ENCODE peak calls at places on chromosomes 2 and 18, in five cellular contexts. P is H9, E is foreskin keratinocyte, Y is neural progenitor cell, Q is mammary epithelial cell. U is an unnamed sample.

GRCh38 chr2:155111070-155111469 is 412.6 kb downstream of the KCNJ3 start:
- DNase-seq in E (no peak), P (no peak), Y (no peak), Q (no peak), U (no peak)

GRCh38 chr18:73038336-73038735 is 170.5 kb upstream of the NETO1 start:
- DNase-seq in P (no peak), Y (no peak), E (no peak), Q (no peak), U (no peak)

GRCh38 chr18:3367491-3368091 is 82.4 kb upstream of the TGIF1 start:
- DNase-seq in P (no peak), Y (no peak), E (peak; percentile 60), Q (peak; percentile 77), U (no peak)

GRCh38 chr18:24514439-24514838 is 54.0 kb downstream of the HRH4 start:
- DNase-seq in P (peak; percentile 50), Q (peak; percentile 81), E (peak; percentile 77), Y (peak; percentile 52), U (peak; percentile 28)

GRCh38 chr2:54767921-54768320 is 44.5 kb downstream of the EML6 start:
- DNase-seq in Y (no peak), Q (peak; percentile 82), E (peak; percentile 93), P (no peak), U (no peak)

GRCh38 chr18:74609535-74609934 is 11.9 kb downstream of the ZNF407 start:
- DNase-seq in Y (no peak), P (no peak), Q (peak; percentile 64), E (peak; percentile 43), U (no peak)

GRCh38 chr2:66851449-66851872 is 416.5 kb downstream of the MEIS1 start:
- DNase-seq in Y (no peak), P (no peak), E (peak; percentile 44), Q (peak; percentile 23), U (no peak)

GRCh38 chr2:2742745-2743144 is 411.7 kb upstream of the MYT1L start:
- DNase-seq in Y (no peak), P (no peak), E (peak; percentile 45), Q (peak; percentile 24), U (no peak)

GRCh38 chr2:127064642-127065250 is 42.2 kb downstream of the BIN1 start:
- DNase-seq in E (peak; percentile 84), Y (peak; percentile 63), P (peak; percentile 92), Q (peak; percentile 97), U (peak; percentile 95)

GRCh38 chr2:128290356-128290755 is 28.3 kb downstream of the HS6ST1 start:
- DNase-seq in E (no peak), P (no peak), Q (peak; percentile 6), Y (no peak), U (no peak)

GRCh38 chr2:122028371-122029102 is 273.1 kb downstream of the TSN start:
- DNase-seq in Y (no peak), Q (peak; percentile 63), P (no peak), E (peak; percentile 13), U (no peak)

GRCh38 chr2:118423776-118424175 is 335.5 kb downstream of the INSIG2 start:
- DNase-seq in E (no peak), Q (no peak), P (no peak), Y (no peak), U (no peak)

GRCh38 chr2:28338754-28339325 is 53.8 kb upstream of the FOSL2 start:
- DNase-seq in Q (no peak), P (no peak), Y (peak; percentile 64), E (no peak), U (no peak)

GRCh38 chr2:68750592-68751396 is 16.2 kb downstream of the ARHGAP25 start:
- DNase-seq in E (no peak), P (peak; percentile 14), Y (no peak), Q (no peak), U (no peak)

GRCh38 chr18:64519191-64519590 is 370.3 kb upstream of the LINC00305 start:
- DNase-seq in P (no peak), E (no peak), Y (peak; percentile 35), Q (no peak), U (peak; percentile 44)

GRCh38 chr2:230172852-230173251 is 46.9 kb downstream of the SP110 start:
- DNase-seq in Y (no peak), E (no peak), P (no peak), Q (no peak), U (no peak)

GRCh38 chr2:185738679-185739472 is at the start of gene FSIP2:
- DNase-seq in Y (peak; percentile 96), E (peak; percentile 21), P (peak; percentile 96), Q (peak; percentile 74), U (peak; percentile 92)

GRCh38 chr2:67234443-67234842 is 162.7 kb upstream of the ETAA1 start:
- DNase-seq in Y (peak; percentile 63), Q (peak; percentile 17), P (peak; percentile 36), E (no peak), U (peak; percentile 15)

GRCh38 chr2:120231974-120232635 is 8.9 kb upstream of the TMEM185B start:
- DNase-seq in E (no peak), Y (no peak), P (peak; percentile 8), Q (peak; percentile 58), U (no peak)

GRCh38 chr2:67576991-67577390 is 179.9 kb downstream of the ETAA1 start:
- DNase-seq in E (no peak), Y (no peak), Q (no peak), P (no peak), U (no peak)

GRCh38 chr2:195270466-195270865 is 386.6 kb upstream of the SLC39A10 start:
- DNase-seq in Y (peak; percentile 23), P (no peak), Q (no peak), E (no peak), U (no peak)
- H3K27ac ChIP-seq in Y (no peak overlapping the region), P (no peak overlapping the region), Q (no peak overlapping the region), E (no peak overlapping the region), U (no peak overlapping the region)

GRCh38 chr18:46679846-46680598 is 23.0 kb upstream of the LOXHD1 start:
- DNase-seq in E (no peak), P (no peak), Y (no peak), Q (no peak), U (no peak)

GRCh38 chr18:46680784-46681695 is 24.0 kb upstream of the LOXHD1 start:
- DNase-seq in Y (no peak), E (no peak), P (no peak), Q (no peak), U (no peak)

GRCh38 chr18:46677609-46678470 is 20.8 kb upstream of the LOXHD1 start:
- DNase-seq in Y (no peak), Q (peak; percentile 33), E (no peak), P (no peak), U (no peak)

GRCh38 chr18:46676162-46676830 is 19.3 kb upstream of the LOXHD1 start:
- DNase-seq in Q (no peak), E (no peak), Y (no peak), P (no peak), U (no peak)

DNA sequence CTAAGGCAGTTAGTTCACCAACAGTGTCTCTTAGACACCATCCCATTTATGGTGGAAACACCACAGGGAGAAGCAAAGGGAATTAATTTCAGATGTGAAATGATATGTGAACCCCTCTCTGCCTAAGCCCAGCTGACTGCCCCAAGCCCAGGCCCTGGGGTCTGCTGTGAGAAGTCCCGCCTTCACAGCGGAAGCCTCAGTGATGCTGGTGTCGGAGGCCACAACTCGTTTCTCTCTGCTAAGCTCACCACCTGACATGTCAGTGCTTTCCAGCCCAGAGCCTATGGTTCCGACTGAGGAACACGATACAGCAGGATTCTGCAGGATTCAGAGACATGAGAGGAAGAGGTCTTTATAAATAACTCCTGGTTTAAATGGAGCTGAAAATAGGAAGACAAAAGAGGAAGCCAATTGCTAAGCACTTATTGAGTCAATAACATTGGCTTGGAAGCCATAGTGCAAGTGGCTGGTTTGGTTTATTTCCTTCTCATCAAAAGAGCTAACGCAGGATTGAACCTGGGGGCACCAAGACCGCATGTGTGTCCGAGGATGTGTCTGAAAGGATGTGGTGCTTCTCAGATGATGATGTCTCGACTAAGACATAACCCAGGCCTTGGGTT is 21.9 kb upstream of the LOXHD1 start:
- DNase-seq in E (no peak), P (no peak), Q (no peak), Y (no peak), U (no peak)
- H3K27ac ChIP-seq in E (no peak overlapping the region), P (no peak overlapping the region), Q (no peak overlapping the region), Y (no peak overlapping the region), U (no peak overlapping the region)

DNA sequence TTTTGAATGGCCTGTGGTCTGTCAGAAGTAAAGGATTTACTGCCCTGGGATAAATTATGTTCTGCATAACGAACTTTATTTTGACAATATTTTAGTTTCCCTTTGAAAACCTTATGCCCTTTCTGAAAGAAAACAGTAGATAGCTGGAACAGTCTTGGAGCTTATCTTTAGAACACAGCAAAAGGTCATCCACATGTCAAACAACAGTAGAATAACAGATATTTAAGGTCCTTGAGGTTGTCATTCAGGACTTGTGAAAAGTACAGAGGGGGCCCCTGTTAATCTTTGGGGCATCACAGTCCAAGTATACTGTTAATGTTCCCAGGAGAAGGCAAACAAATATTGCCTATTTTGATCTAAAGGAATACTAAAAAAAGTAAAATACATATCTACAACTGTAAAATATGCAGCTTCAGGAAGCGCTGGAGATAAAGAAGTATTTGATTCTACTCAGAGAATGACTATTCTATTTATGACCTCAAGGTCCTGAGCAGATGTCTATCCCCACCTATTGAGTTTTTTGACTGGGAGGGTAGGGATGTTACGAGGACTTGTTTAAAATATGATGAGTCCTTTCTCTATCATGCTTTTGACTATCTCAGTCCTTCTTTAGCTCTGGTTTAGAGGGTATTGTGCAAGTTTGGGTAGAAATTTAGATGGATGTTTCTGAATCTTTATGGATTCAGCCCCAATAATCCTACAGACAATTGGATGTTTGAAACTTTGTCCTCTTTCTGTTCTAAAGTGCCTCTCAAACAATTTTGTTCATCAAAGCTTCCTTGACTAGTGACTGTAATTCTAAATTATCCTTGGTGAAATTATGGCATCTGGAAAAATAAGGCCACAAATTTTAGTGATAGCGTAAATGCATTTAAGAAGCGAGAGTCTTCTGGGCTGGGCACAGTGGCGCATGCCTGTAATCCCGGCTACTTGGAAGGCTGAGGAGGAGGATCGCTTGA is 25.1 kb upstream of the TMEM214 start:
- DNase-seq in Q (no peak), P (no peak), E (no peak), Y (no peak), U (no peak)
- H3K27ac ChIP-seq in Q (no peak overlapping the region), P (no peak overlapping the region), E (no peak overlapping the region), Y (no peak overlapping the region), U (no peak overlapping the region)

DNA sequence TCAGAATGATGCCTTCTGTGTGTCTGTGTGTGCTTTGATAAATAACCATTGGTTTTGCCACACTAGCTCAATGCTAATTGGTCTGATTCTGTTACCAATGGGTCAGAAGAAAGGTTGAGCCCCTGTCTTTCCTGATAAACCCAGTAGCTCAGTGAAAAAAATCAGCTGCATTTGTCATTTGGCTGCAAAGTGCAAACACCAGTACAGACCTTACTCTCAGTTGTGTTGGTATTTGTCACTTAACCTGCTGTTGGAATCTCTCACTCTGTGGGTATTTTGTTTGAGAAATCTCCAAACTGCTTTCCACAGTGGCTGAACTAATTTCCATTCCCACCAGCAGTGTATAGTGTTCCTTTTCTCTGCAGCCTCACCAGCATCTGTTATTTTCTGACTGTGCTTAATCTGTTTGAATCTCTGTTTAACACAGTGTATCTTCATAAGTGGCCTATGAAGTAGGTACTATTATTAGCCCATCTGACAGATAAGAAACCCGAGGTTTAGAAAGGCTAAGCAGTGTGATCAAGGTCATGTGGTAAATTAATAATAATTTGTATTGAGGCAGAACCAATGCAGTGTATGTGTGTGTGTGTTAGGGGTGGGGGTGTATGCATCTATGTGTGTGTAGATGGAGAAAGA is 26.7 kb downstream of the LIMS1 start:
- DNase-seq in Q (no peak), P (no peak), E (no peak), Y (no peak), U (no peak)
- H3K27ac ChIP-seq in Q (no peak overlapping the region), P (no peak overlapping the region), E (no peak overlapping the region), Y (no peak overlapping the region), U (no peak overlapping the region)

U was measured in WERI-Rb-1.